ENCODE peak calls at places on chromosomes 12 and 14, in four cellular contexts. N is stomach, Z is H1, X is transverse colon. Y is an unnamed sample.

GRCh38 chr12:46101121-46101869 is 110.9 kb upstream of the SCAF11 start:
- DNase-seq in N (no peak), Z (no peak), X (no peak), Y (no peak)

GRCh38 chr14:90717916-90718315 is 98.3 kb downstream of the TTC7B start:
- DNase-seq in N (no peak), Z (no peak), X (no peak), Y (no peak)

GRCh38 chr14:28867571-28867970 is 101.0 kb downstream of the FOXG1 start:
- DNase-seq in N (no peak), Z (no peak), X (no peak), Y (no peak)

GRCh38 chr12:6225630-6226001 is 25.4 kb downstream of the CD9 start:
- DNase-seq in N (no peak), Z (no peak), X (no peak), Y (no peak)

GRCh38 chr12:5102261-5102789 is 58.6 kb downstream of the KCNA5 start:
- DNase-seq in N (no peak), Z (no peak), X (no peak), Y (no peak)

GRCh38 chr14:72165151-72165715 is 233.0 kb downstream of the RGS6 start:
- DNase-seq in N (no peak), Z (no peak), X (no peak), Y (no peak)

GRCh38 chr12:83603106-83603505 is 916.4 kb downstream of the TMTC2 start:
- DNase-seq in N (no peak), Z (no peak), X (no peak), Y (no peak)

GRCh38 chr12:47995976-47996375 is 8.3 kb downstream of the COL2A1 start:
- DNase-seq in N (peak; percentile 65), Z (no peak), X (no peak), Y (peak; percentile 28)

GRCh38 chr12:124450376-124450750 is 117.0 kb downstream of the NCOR2 start:
- DNase-seq in N (no peak), Z (no peak), X (no peak), Y (no peak)

GRCh38 chr12:128698573-128698972 is 125.2 kb downstream of the SLC15A4 start:
- DNase-seq in N (no peak), Z (no peak), X (no peak), Y (no peak)

GRCh38 chr12:41365653-41366131 is 177.6 kb downstream of the PDZRN4 start:
- DNase-seq in N (no peak), Z (no peak), X (no peak), Y (no peak)

GRCh38 chr12:11954181-11954580 is 116.6 kb upstream of the BCL2L14 start:
- DNase-seq in N (no peak), Z (no peak), X (no peak), Y (no peak)

GRCh38 chr12:114674201-114675047 is 9.6 kb downstream of the TBX3 start:
- DNase-seq in N (no peak), Z (no peak), X (no peak), Y (no peak)

GRCh38 chr12:51210690-51211395 is 7.0 kb downstream of the POU6F1 start:
- DNase-seq in N (no peak), Z (no peak), X (no peak), Y (no peak)

GRCh38 chr14:55446127-55446736 is 5.8 kb upstream of the TBPL2 start:
- DNase-seq in N (peak; percentile 53), Z (no peak), X (peak; percentile 60), Y (no peak)

DNA sequence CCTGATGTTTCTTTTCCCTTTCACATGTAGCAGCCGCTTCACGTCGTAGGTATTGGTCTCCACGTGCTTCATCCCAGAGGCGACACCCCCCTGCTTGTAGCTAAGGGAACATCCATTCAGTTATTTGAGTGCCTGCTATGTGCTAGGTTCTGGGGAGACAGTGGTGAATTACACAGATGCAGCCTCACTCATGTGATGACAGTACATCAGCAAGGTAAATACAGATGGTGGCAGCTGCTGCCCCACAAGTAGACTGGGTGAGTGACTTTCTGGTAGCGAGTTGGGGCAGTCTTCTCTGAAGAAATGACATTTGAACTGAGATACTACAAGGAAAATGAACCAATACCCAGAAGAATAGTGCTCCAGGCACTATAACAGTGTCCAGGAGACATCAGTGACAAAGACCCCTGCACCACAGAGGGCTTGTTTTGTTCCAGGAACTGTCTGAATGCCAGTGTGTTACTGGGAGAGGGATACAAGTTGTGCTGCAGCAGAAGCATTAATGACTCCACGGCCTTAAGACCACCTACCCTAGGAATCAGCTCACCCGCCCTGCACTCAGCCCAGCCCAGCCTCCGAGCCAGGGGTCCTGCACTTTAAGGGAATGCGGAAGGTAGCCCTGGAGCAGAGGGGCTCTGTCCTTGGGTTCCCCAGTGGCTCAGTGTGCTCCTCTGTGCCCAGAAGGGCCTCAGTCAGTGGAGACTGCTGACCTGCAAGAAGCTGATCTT is 7.3 kb downstream of the AVIL start:
- DNase-seq in N (no peak), Z (no peak), X (no peak), Y (no peak)
- TF ChIP-seq POLR2A in N (no peak), Z (no peak), X (no peak), Y (no peak)

GRCh38 chr12:89524201-89525001 is at the start of gene GALNT4:
- DNase-seq in N (peak; percentile 90), Z (peak; percentile 47), X (peak; percentile 93), Y (peak; percentile 95)

GRCh38 chr12:89528434-89528833 is 2.6 kb upstream of the POC1B start:
- DNase-seq in N (no peak), Z (no peak), X (no peak), Y (no peak)

GRCh38 chr12:89529738-89530137 is 3.9 kb upstream of the POC1B start:
- DNase-seq in N (no peak), Z (no peak), X (no peak), Y (no peak)

GRCh38 chr12:89525002-89525823 is 617 bp upstream of the GALNT4 start:
- DNase-seq in N (peak; percentile 52), Z (no peak), X (peak; percentile 75), Y (no peak)

GRCh38 chr12:89525824-89526770 is at the start of gene POC1B:
- DNase-seq in N (peak; percentile 80), Z (peak; percentile 58), X (peak; percentile 83), Y (peak; percentile 86)
- TF ChIP-seq POLR2AphosphoS5 in N (no peak), Z (no peak), X (peak; percentile 67), Y (no peak)

GRCh38 chr12:133124674-133125073 is 5.4 kb downstream of the ZNF891 start:
- DNase-seq in N (no peak), Z (no peak), X (no peak), Y (no peak)

DNA sequence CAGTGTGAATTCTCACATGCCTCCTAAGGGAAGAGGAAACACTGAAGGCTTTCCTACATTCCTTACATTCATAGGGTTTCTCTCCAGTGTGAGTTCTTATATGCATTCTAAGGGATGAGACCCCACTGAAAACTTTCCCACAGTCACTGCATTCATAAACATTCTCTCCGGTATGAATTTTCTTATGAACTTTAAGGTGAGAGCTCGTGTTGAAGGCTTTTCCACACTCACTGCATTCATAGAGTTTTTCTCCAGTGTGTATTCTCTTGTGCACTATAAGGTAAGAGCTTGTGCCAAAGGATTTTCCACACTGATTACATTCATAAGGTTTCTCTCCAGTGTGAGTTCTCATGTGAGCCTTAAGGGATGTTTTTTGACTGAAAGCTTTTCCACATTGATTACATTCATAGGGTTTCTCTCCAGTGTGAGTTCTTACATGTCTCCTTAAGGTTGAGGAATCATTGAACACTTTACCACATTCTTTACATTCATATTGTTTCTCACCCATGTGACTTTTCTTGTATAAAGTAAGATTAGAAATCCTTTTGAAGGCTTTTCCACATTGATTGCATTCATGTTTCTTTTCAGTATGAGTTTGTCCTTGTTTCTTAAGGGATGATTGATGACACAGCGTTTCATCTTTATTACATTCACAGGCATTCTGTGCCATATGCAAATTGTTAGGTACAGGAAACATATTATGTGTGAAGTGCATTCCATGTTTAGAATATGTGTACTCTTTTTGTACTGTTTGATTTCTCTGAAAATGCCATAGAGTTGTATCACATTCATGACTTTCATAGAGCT is 9.5 kb downstream of the ZNF891 start:
- DNase-seq in N (no peak), Z (no peak), X (no peak), Y (no peak)
- H3K4me3 ChIP-seq in N (no peak overlapping the region), Z (no peak overlapping the region), X (no peak overlapping the region), Y (no peak overlapping the region)

DNA sequence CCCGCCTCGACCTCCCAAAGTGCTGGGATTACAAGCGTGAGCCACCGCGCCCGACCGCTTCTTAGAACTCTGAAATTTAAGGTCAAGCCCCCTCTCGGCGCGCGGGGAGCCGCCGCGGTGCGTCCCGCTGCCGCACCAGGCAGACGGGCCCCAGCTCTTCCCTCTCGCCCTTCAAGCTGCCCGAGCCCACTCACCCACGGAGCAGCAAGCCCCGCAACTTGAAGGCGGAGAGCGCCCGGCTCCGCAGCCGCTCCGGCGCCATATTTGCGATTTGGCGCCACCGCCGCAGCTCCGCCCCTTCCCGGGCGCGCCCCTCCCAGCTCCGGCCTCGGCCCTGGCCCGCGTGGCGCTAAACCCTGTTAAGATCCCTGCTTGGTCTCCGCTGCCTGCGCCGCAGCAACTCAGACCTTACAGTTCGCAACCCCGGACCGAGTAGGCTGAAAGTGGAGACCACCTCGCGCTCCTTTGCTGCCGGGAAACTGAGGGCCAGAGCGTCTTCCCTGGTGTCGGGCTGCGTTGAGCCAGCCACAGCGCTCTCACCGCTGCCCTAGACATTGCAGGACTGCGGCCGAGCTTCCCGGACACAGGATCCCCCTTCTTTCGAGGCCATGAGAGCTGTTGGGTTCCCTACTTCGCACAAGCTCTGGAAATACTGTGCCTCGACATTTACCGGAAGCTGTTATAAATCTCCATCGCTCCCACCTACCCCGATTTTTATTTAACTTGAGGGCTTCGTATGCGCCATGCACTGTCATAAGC is at the start of gene POLE2:
- DNase-seq in N (peak; percentile 78), Z (peak; percentile 57), X (peak; percentile 78), Y (peak; percentile 82)
- TF ChIP-seq POLR2A in N (no peak), Z (peak; percentile 92), X (peak; percentile 14), Y (no peak)

GRCh38 chr12:27940756-27941402 is 31.7 kb downstream of the PTHLH start:
- DNase-seq in N (peak; percentile 78), Z (peak; percentile 63), X (peak; percentile 76), Y (peak; percentile 69)
- TF ChIP-seq POLR2AphosphoS5 in N (no peak), Z (no peak), X (no peak), Y (no peak)

DNA sequence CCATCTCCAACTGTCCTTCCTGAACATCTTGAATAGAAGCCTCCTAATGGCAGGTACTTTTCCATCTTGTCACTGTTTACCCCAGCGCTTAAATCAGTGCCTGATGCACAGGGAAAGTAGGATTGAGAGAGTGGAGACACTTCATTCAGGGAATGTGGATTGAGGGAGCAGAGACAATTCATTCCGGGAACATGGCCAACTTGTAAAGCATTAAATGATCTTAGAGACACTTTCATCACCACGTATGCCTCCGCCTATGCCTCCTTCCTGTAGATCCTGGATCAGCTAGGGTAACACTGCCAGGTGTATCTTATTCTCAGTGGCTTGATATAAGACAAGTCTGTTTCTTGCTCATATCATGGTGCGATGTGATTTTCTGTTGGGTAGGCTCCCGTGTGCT is 67.6 kb upstream of the CSRP2 start:
- DNase-seq in N (no peak), Z (no peak), X (no peak), Y (no peak)
- H3K4me3 ChIP-seq in N (no peak overlapping the region), Z (no peak overlapping the region), X (no peak overlapping the region), Y (no peak overlapping the region)

GRCh38 chr12:71664411-71665108 is 459 bp downstream of the THAP2 start:
- DNase-seq in N (no peak), Z (no peak), X (no peak), Y (no peak)
- TF ChIP-seq POLR2A in N (no peak), Z (no peak), X (no peak), Y (peak; percentile 36)

DNA sequence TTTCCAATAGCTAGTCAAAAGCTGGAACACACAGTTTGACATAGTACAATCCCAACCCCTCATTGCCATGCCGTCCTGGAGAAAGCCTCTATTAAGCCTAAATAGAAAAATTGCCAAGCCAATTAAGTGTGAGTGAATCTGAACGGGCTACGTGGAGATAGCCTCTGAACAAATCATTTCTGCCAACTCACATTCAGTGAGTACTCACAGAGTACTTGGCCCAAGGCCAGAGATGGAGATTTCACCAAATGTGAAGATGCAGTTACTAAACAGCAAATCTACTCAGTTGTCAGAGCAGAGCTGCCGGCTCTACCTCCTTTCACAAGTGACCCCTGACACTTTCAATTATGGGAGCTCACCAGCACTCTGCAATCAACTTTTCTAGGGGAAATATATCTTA is 350.0 kb downstream of the GALC start:
- DNase-seq in N (no peak), Z (no peak), X (no peak), Y (no peak)
- TF ChIP-seq POLR2AphosphoS5 in N (no peak), Z (no peak), X (no peak), Y (no peak)